ENCODE peak calls at places on chromosomes 16 and 17, in six cellular contexts. D is H9, Y is upper lobe of right lung, P is nephron progenitor cell, O is cardiac fibroblast, A is A549. Z is an unnamed sample.

GRCh38 chr17:46943511-46944393 is 20.8 kb downstream of the GOSR2 start:
- DNase-seq in P (no peak), Y (no peak), O (peak), D (peak), A (no peak), Z (no peak)

GRCh38 chr17:7834554-7834890 is 505 bp downstream of the KDM6B start:
- DNase-seq in O (no peak), D (peak), A (peak), Y (peak), P (peak), Z (no peak)

GRCh38 chr16:57544129-57544653 is 1.7 kb downstream of the ADGRG5 start:
- DNase-seq in A (no peak), D (peak), Y (peak), P (no peak), O (no peak), Z (no peak)

GRCh38 chr17:69300222-69300621 is 26.7 kb downstream of the ABCA5 start:
- DNase-seq in P (no peak), D (no peak), Y (no peak), A (no peak), O (peak), Z (no peak)

GRCh38 chr17:82787081-82787848 is 35.4 kb downstream of the TBCD start:
- DNase-seq in D (no peak), Y (no peak), O (no peak), A (no peak), P (no peak), Z (no peak)

GRCh38 chr17:81865733-81866439 is 5.3 kb downstream of the ARHGDIA start:
- DNase-seq in A (no peak), O (peak), D (peak), P (no peak), Y (no peak), Z (no peak)

GRCh38 chr16:57394444-57394843 is 10.1 kb upstream of the CCL17 start:
- DNase-seq in Y (no peak), D (no peak), O (peak), A (no peak), P (no peak), Z (no peak)

GRCh38 chr16:87828071-87828971 is 41.0 kb downstream of the SLC7A5 start:
- DNase-seq in D (no peak), A (peak), Y (no peak), P (no peak), O (no peak), Z (no peak)

GRCh38 chr17:80408872-80409271 is 6.1 kb upstream of the ENDOV start:
- DNase-seq in P (no peak), A (no peak), O (peak), Y (no peak), D (no peak), Z (no peak)

GRCh38 chr16:87628940-87629339 is 26.6 kb downstream of the JPH3 start:
- DNase-seq in D (no peak), A (peak), O (no peak), P (no peak), Y (no peak), Z (no peak)

GRCh38 chr17:29588561-29589411 is 662 bp downstream of the GIT1 start:
- DNase-seq in P (no peak), Y (peak), D (no peak), O (peak), A (peak), Z (no peak)

GRCh38 chr16:72787519-72788268 is 260.2 kb downstream of the ZFHX3 start:
- DNase-seq in O (peak), D (peak), P (peak), A (no peak), Y (peak), Z (peak)

GRCh38 chr16:7405166-7405565 is 72.5 kb downstream of the RBFOX1 start:
- DNase-seq in A (peak), O (no peak), Y (peak), D (peak), P (peak), Z (peak)

GRCh38 chr17:50589112-50589712 is 28.7 kb downstream of the CACNA1G start:
- DNase-seq in Y (no peak), O (peak), A (no peak), D (no peak), P (no peak), Z (no peak)

GRCh38 chr16:28984619-28985135 is at the start of gene LAT:
- DNase-seq in O (no peak), P (no peak), A (peak), D (no peak), Y (peak), Z (no peak)

GRCh38 chr16:80803341-80804060 is 897 bp downstream of the CDYL2 start:
- DNase-seq in A (no peak), D (peak), Y (peak), O (peak), P (peak), Z (peak)

GRCh38 chr16:49466881-49467280 is 93.3 kb downstream of the C16orf78 start:
- DNase-seq in Y (no peak), D (no peak), O (no peak), A (no peak), P (no peak), Z (no peak)

GRCh38 chr17:4167786-4168185 is 24.8 kb downstream of the CYB5D2 start:
- DNase-seq in D (no peak), P (no peak), Y (no peak), A (no peak), O (no peak), Z (no peak)

GRCh38 chr16:12283596-12283995 is 307.1 kb downstream of the SNX29 start:
- DNase-seq in D (no peak), P (no peak), A (no peak), Y (no peak), O (no peak), Z (no peak)

GRCh38 chr16:65415460-65415859 is 293.6 kb upstream of the CDH11 start:
- DNase-seq in P (no peak), Y (no peak), D (no peak), A (no peak), O (no peak), Z (no peak)

GRCh38 chr17:56452469-56452868 is 141.0 kb upstream of the NOG start:
- DNase-seq in D (no peak), A (no peak), Y (no peak), P (no peak), O (no peak), Z (no peak)

GRCh38 chr16:80158766-80159165 is 382.0 kb upstream of the DYNLRB2 start:
- DNase-seq in P (no peak), D (no peak), Y (no peak), O (no peak), A (peak), Z (no peak)

GRCh38 chr16:27243725-27244362 is 24.7 kb downstream of the NSMCE1 start:
- DNase-seq in O (no peak), P (no peak), A (no peak), D (peak), Y (peak), Z (no peak)

GRCh38 chr17:4220655-4221054 is 43.1 kb downstream of the ANKFY1 start:
- DNase-seq in A (no peak), Y (no peak), D (no peak), P (no peak), O (peak), Z (no peak)

GRCh38 chr17:41453069-41453468 is 12.3 kb upstream of the KRT38 start:
- DNase-seq in P (no peak), Y (no peak), A (no peak), O (no peak), D (no peak), Z (no peak)

GRCh38 chr17:41452276-41452675 is 11.5 kb upstream of the KRT38 start:
- DNase-seq in D (no peak), Y (no peak), A (no peak), O (no peak), P (no peak), Z (no peak)

GRCh38 chr17:41455236-41455635 is 11.9 kb downstream of the KRT32 start:
- DNase-seq in D (no peak), A (no peak), O (no peak), P (no peak), Y (no peak), Z (no peak)

GRCh38 chr17:41457656-41458055 is 9.5 kb downstream of the KRT32 start:
- DNase-seq in Y (no peak), O (no peak), D (no peak), A (no peak), P (no peak), Z (no peak)

GRCh38 chr17:41456206-41456605 is 11.0 kb downstream of the KRT32 start:
- DNase-seq in Y (no peak), A (peak), D (peak), P (no peak), O (no peak), Z (no peak)
- TF ChIP-seq CTCF in Y (no peak), A (no peak), D (peak), P (no peak), O (peak), Z (no peak)

GRCh38 chr16:3058173-3059030 is 7.0 kb upstream of the IL32 start:
- DNase-seq in O (peak), A (peak), D (peak), Y (peak), P (peak), Z (peak)
- TF ChIP-seq CTCF in O (no peak), A (no peak), D (peak), Y (no peak), P (no peak), Z (no peak)

GRCh38 chr17:6443692-6444572 is at the start of gene PIMREG:
- DNase-seq in P (peak), Y (peak), D (peak), A (peak), O (peak), Z (peak)
- TF ChIP-seq CTCF in P (no peak), Y (no peak), D (no peak), A (no peak), O (no peak), Z (no peak)

GRCh38 chr17:58873926-58874325 is 118.3 kb downstream of the PPM1E start:
- DNase-seq in P (no peak), D (no peak), A (no peak), O (no peak), Y (no peak), Z (no peak)

GRCh38 chr17:58865301-58865700 is 109.6 kb downstream of the PPM1E start:
- DNase-seq in A (no peak), Y (no peak), O (no peak), P (no peak), D (no peak), Z (no peak)

GRCh38 chr17:58875261-58875660 is 119.6 kb downstream of the PPM1E start:
- DNase-seq in D (no peak), O (no peak), Y (no peak), A (no peak), P (no peak), Z (no peak)

DNA sequence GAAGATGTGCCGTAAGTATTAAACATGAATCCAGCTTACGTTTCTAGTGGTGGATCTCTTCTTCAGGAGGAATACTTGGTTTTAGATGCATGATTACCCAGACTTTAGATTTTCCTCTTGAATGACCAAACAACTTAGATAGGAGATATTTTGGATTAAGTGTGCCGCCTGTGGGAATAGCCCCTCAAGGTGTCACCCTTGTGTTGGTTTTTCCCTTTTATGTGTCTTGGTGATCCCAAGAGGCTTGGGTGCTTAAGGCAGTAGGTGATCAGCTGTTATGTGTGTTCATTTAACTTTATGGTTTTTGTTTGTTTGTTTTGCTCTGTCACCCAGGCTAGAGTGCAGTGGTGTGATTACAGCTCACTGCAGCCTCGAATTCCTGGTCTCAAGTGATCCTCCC is 115.1 kb downstream of the PPM1E start:
- DNase-seq in A (peak), Y (no peak), P (no peak), O (no peak), D (no peak), Z (no peak)
- TF ChIP-seq CTCF in A (no peak), Y (no peak), P (no peak), O (no peak), D (no peak), Z (no peak)

Z was measured in progenitor cell of endocrine pancreas.